ENCODE peak calls at places on chromosome 1, in ten cellular contexts. G is tibial nerve, L is suprapubic skin, Q is ovary, E is SK-N-SH, B is A549, J is upper lobe of left lung, N is HepG2, R is sigmoid colon, A is H1. V is an unnamed sample.

GRCh38 chr1:98659879-98660278 is 1.6 kb upstream of the SNX7 start:
- DNase-seq in Q (no peak), G (no peak), E (no peak), B (no peak), J (no peak), R (no peak), A (no peak), N (peak), L (no peak), V (no peak)

GRCh38 chr1:40661678-40662077 is 3.8 kb downstream of the RIMS3 start:
- DNase-seq in J (no peak), Q (no peak), N (no peak), G (no peak), B (no peak), E (no peak), R (no peak), L (no peak), A (no peak), V (peak)

GRCh38 chr1:93615201-93616150 is 66.2 kb downstream of the BCAR3 start:
- DNase-seq in A (no peak), G (no peak), N (peak), J (no peak), E (no peak), B (peak), Q (no peak), R (peak), L (no peak), V (no peak)

GRCh38 chr1:175918364-175918801 is 175.0 kb upstream of the TNR start:
- DNase-seq in N (no peak), J (no peak), L (no peak), R (no peak), A (peak), B (no peak), G (no peak), Q (no peak), E (no peak), V (no peak)

GRCh38 chr1:23624440-23624839 is 65.1 kb upstream of the ID3 start:
- DNase-seq in J (no peak), L (no peak), N (no peak), A (no peak), R (no peak), G (no peak), Q (no peak), B (no peak), E (no peak), V (no peak)

GRCh38 chr1:223772771-223773160 is 60.4 kb downstream of the CAPN2 start:
- DNase-seq in E (no peak), N (no peak), L (no peak), G (no peak), J (no peak), B (no peak), Q (no peak), A (no peak), R (peak), V (no peak)

GRCh38 chr1:52603680-52604501 is 1.7 kb downstream of the GPX7 start:
- DNase-seq in L (no peak), E (no peak), B (no peak), N (no peak), G (no peak), A (no peak), J (no peak), Q (no peak), R (no peak), V (no peak)

GRCh38 chr1:107220036-107220435 is 79.2 kb downstream of the NTNG1 start:
- DNase-seq in L (no peak), E (no peak), J (peak), N (no peak), B (no peak), Q (no peak), R (no peak), A (no peak), G (no peak), V (no peak)

GRCh38 chr1:246149543-246149942 is 357.5 kb downstream of the SMYD3 start:
- DNase-seq in R (no peak), L (no peak), N (no peak), J (no peak), A (no peak), Q (no peak), G (no peak), B (no peak), E (no peak), V (no peak)

GRCh38 chr1:95003433-95003738 is 69.4 kb downstream of the ALG14 start:
- DNase-seq in A (no peak), E (no peak), N (no peak), G (no peak), R (no peak), B (no peak), L (no peak), J (no peak), Q (no peak), V (no peak)

GRCh38 chr1:61183471-61184034 is 101.2 kb downstream of the NFIA start:
- DNase-seq in G (no peak), N (peak), E (no peak), R (peak), A (no peak), J (no peak), B (no peak), L (no peak), Q (peak), V (peak)

GRCh38 chr1:209076688-209077087 is 506.8 kb upstream of the CAMK1G start:
- DNase-seq in R (no peak), J (no peak), L (no peak), E (no peak), Q (no peak), A (peak), B (no peak), G (no peak), N (no peak), V (no peak)

GRCh38 chr1:89719502-89720306 is 86.8 kb downstream of the LRRC8C start:
- DNase-seq in Q (no peak), R (no peak), E (peak), A (no peak), L (no peak), N (no peak), J (no peak), B (no peak), G (no peak), V (no peak)

GRCh38 chr1:96309783-96310182 is 411.8 kb upstream of the PTBP2 start:
- DNase-seq in J (no peak), E (no peak), G (no peak), R (no peak), A (no peak), B (no peak), L (peak), Q (no peak), N (no peak), V (no peak)

GRCh38 chr1:5220421-5220820 is 566.0 kb downstream of the AJAP1 start:
- DNase-seq in E (no peak), R (no peak), G (no peak), N (no peak), B (no peak), A (no peak), L (no peak), Q (no peak), J (no peak), V (no peak)

GRCh38 chr1:42223036-42223435 is 58.5 kb upstream of the GUCA2A start:
- DNase-seq in B (no peak), A (no peak), N (no peak), J (no peak), G (no peak), R (no peak), Q (no peak), E (no peak), L (no peak), V (no peak)

GRCh38 chr1:14738235-14738634 is 139.8 kb downstream of the KAZN start:
- DNase-seq in J (no peak), E (no peak), B (no peak), A (no peak), N (no peak), L (no peak), Q (no peak), R (no peak), G (no peak), V (no peak)

GRCh38 chr1:177106614-177107365 is 57.7 kb downstream of the ASTN1 start:
- DNase-seq in L (no peak), G (no peak), R (no peak), A (no peak), B (no peak), E (no peak), J (no peak), Q (no peak), N (no peak), V (no peak)

GRCh38 chr1:241701483-241702290 is 49.6 kb downstream of the WDR64 start:
- DNase-seq in N (no peak), A (no peak), Q (no peak), E (no peak), R (no peak), L (no peak), J (no peak), G (no peak), B (no peak), V (no peak)

GRCh38 chr1:24567792-24568388 is 12.0 kb downstream of the NCMAP start:
- DNase-seq in Q (no peak), L (no peak), A (no peak), R (no peak), E (no peak), B (peak), N (peak), J (no peak), G (no peak), V (peak)

GRCh38 chr1:16211824-16212223 is 628 bp downstream of the ARHGEF19 start:
- DNase-seq in A (no peak), E (no peak), R (no peak), B (no peak), G (no peak), J (no peak), N (no peak), L (no peak), Q (no peak), V (no peak)

GRCh38 chr1:87436534-87436933 is 107.9 kb downstream of the LMO4 start:
- DNase-seq in B (no peak), Q (no peak), E (no peak), N (no peak), J (no peak), R (no peak), L (no peak), G (no peak), A (no peak), V (no peak)

GRCh38 chr1:32399853-32400252 is 5.6 kb upstream of the BSDC1 start:
- DNase-seq in Q (no peak), N (no peak), G (no peak), B (no peak), L (no peak), A (no peak), R (no peak), E (no peak), J (no peak), V (no peak)
- TF ChIP-seq EP300 in Q (no peak), N (no peak), G (no peak), B (no peak), L (no peak), A (no peak), R (no peak), E (no peak), J (no peak), V (no peak)

DNA sequence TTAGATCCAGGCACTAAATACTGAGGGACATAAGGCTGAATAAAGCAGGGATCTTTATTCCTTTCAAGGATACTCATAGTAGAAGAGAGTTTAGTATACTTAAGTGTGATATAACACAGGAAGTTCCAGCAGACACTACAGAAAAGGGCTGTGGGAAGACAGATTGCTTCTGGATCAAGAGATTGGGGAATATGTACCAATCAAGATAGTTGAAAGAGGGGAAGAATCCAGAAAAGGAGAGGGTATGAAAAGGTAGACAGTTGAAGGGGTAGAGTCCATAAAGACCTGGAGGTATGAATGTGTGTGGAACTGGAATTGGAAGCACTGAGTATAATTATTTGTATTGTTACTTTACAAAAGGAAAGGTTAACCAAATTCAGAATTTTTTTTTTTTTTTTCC is 2.4 kb downstream of the RPS6KC1 start:
- DNase-seq in R (no peak), N (no peak), E (no peak), J (no peak), Q (no peak), L (no peak), B (no peak), G (no peak), A (no peak), V (no peak)
- TF ChIP-seq EP300 in R (no peak), N (no peak), E (no peak), J (no peak), Q (no peak), L (no peak), B (no peak), G (no peak), A (no peak), V (no peak)

DNA sequence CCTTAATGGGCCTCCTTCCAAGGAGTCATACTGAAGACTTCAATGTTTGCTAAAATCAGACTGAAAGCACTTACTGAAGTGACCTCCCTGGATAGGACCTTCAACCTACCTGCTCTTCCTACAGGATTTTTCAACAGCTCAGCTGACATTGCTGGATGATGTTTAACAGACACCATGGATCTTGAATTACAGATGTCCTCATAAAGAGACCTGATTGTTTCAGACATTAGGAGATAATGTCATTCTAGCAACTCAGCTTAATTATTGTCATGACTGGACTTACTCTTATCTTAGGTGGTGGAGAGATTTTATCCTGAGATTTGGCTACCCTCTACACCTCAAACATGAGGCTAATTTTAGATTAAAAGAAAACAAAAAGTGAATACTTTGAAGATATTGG is 73.9 kb upstream of the SDC3 start:
- DNase-seq in G (no peak), J (no peak), L (no peak), B (no peak), R (no peak), E (no peak), Q (no peak), N (no peak), A (no peak), V (no peak)
- TF ChIP-seq EP300 in G (no peak), J (no peak), L (no peak), B (no peak), R (no peak), E (no peak), Q (no peak), N (no peak), A (no peak), V (no peak)

DNA sequence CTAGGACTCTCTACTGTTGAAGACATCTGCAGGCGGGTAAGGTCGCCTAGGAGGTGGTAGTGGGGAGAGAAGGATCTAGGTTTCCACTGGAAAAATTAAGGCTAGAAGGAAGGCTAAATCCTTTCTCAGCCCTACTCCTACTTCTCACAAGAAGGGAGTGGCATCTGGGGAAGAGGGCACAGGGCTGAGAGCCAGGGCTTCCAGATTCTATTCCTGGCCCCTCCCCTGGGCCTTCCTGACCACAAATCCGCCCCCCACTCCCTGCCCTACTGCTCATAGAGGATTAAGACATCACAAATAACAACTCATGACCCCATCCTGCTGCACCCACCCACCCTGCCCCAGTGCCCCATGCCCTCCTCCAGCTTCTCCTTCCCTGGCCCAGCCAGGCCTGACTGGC is 2.5 kb downstream of the PHLDA3 start:
- DNase-seq in E (no peak), B (no peak), J (no peak), G (no peak), R (no peak), N (no peak), A (no peak), L (no peak), Q (no peak), V (peak)
- TF ChIP-seq EP300 in E (no peak), B (no peak), J (no peak), G (peak), R (no peak), N (no peak), A (no peak), L (no peak), Q (no peak), V (no peak)

GRCh38 chr1:229217716-229218115 is 53.2 kb upstream of the RAB4A start:
- DNase-seq in Q (no peak), R (no peak), B (no peak), J (no peak), E (no peak), N (peak), G (no peak), L (no peak), A (no peak), V (no peak)
- TF ChIP-seq EP300 in Q (no peak), R (no peak), B (no peak), J (no peak), E (no peak), N (no peak), G (no peak), L (no peak), A (no peak), V (no peak)

GRCh38 chr1:202133016-202133415 is 10.3 kb downstream of the GPR37L1 start:
- DNase-seq in L (no peak), Q (peak), J (peak), A (no peak), R (peak), B (no peak), E (no peak), N (no peak), G (peak), V (no peak)

GRCh38 chr1:202133989-202134388 is 10.5 kb downstream of the ARL8A start:
- DNase-seq in B (no peak), Q (no peak), N (no peak), J (peak), R (no peak), L (no peak), E (no peak), A (no peak), G (no peak), V (no peak)

GRCh38 chr1:202133521-202133920 is 10.8 kb downstream of the GPR37L1 start:
- DNase-seq in R (no peak), B (no peak), E (no peak), Q (peak), A (no peak), N (no peak), L (no peak), G (no peak), J (peak), V (no peak)

GRCh38 chr1:202130816-202131522 is 8.3 kb downstream of the GPR37L1 start:
- DNase-seq in N (no peak), Q (no peak), A (no peak), B (no peak), J (no peak), E (no peak), G (no peak), L (no peak), R (no peak), V (no peak)

DNA sequence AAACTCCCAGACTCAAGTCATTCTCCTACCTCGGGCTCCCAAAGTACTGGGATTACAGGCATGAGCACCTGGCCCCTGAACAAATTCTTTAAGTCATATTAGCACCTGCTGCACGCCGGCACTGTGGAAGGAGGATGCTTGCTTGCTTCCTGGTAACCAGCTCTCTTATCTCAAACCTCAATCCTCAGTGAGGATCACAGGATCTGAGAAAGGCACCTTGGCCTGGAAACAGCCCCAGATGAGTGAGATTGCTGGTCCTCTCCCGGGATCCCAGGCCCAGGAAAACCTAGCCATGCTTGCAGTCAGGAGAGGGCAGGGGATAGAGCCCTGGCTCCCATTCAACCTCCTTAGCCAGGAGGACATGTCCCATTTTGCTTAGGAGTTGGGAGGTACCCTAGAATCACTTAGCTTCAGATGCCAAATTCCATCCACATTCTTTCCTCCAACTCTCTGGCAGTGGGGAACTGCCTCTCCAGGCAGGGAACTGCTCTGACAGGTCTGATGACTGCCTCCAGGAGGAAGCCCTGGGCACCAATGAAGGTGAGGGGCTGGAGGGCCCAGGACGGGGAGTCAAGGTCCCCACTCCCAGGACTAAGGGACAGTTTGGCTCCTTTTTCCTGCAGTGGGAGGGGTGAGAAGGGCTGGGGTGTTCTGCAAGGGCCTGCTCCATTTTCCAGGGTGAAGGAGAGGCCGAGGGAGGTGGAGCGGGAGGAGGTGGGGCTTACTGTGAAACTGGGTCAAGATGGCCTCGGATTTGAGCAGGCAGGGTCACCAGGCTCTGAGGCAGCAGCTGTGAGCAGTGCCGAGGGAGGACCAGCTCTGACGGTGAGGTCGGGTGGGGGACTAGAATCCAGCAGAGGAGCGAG is 9.5 kb downstream of the GPR37L1 start:
- DNase-seq in Q (peak), L (peak), J (no peak), E (peak), A (no peak), G (no peak), N (no peak), R (peak), B (no peak), V (peak)
- TF ChIP-seq EP300 in Q (no peak), L (no peak), J (no peak), E (no peak), A (no peak), G (no peak), N (no peak), R (no peak), B (no peak), V (no peak)

GRCh38 chr1:195941314-195941713 is 666.9 kb downstream of the KCNT2 start:
- DNase-seq in B (no peak), G (no peak), E (no peak), L (no peak), Q (no peak), A (no peak), N (no peak), J (no peak), R (no peak), V (no peak)
- TF ChIP-seq EP300 in B (no peak), G (no peak), E (no peak), L (no peak), Q (no peak), A (no peak), N (no peak), J (no peak), R (no peak), V (no peak)

GRCh38 chr1:76939817-76940216 is 72.5 kb downstream of the ST6GALNAC5 start:
- DNase-seq in E (no peak), R (no peak), G (no peak), L (no peak), Q (no peak), N (no peak), B (no peak), A (no peak), J (no peak), V (no peak)

GRCh38 chr1:76938304-76938703 is 71.0 kb downstream of the ST6GALNAC5 start:
- DNase-seq in E (no peak), B (no peak), N (no peak), G (no peak), R (no peak), Q (no peak), L (no peak), J (no peak), A (no peak), V (no peak)

GRCh38 chr1:76940586-76941335 is 73.5 kb downstream of the ST6GALNAC5 start:
- DNase-seq in Q (no peak), B (no peak), G (no peak), L (no peak), A (no peak), R (no peak), J (no peak), E (no peak), N (no peak), V (no peak)

GRCh38 chr1:76942549-76942948 is 75.3 kb downstream of the ST6GALNAC5 start:
- DNase-seq in L (no peak), R (no peak), E (no peak), N (no peak), Q (no peak), B (no peak), J (no peak), A (no peak), G (no peak), V (no peak)

DNA sequence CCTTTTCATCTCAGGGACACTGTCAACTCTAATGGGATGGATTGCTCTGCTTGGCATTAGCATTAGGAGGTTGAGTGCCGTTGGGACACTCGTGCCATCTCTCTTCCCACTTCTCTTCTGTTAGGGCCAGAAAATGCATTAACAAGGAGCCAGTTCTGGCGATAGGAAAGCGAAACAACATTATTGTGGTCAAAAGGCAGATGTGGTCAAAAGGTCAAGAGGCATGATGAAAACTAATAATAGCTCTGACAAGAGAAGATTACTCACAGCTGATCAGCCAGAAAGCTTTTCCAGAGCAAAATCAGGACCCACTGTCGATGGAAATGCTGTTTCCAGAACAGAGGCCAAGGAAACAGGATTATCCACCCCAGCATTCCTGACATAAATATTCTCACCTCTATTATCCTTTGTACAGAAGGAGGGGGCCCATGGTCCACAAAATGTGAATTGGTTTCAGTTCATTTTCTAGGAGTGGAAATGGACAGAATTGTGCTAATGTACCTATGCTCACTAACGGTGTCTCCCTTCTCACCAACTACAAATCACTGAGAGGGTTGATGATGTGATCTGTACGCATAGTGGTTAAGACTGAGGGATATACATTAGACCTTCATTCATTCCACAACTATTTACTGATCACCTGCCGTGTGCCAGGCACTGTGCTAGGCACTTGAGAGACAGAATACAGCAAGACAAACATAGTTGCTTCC is 72.0 kb downstream of the ST6GALNAC5 start:
- DNase-seq in Q (no peak), R (no peak), E (no peak), G (no peak), L (no peak), A (no peak), B (no peak), N (no peak), J (no peak), V (no peak)
- TF ChIP-seq EP300 in Q (no peak), R (no peak), E (peak), G (no peak), L (no peak), A (no peak), B (no peak), N (no peak), J (no peak), V (no peak)

V was measured in stomach.